ENCODE peak calls at places on chromosomes 1 and 21, in ten cellular contexts. N is stomach, P is HepG2, T is spleen, S is HCT116, F is suprapubic skin, Z is upper lobe of left lung, H is prostate gland, C is transverse colon, V is sigmoid colon. U is an unnamed sample. For H3K9me3, the result is how much of the 10 kb centered on the place peaks cover.

GRCh38 chr21:44964381-44964780 is 24.6 kb downstream of the SLX9 start:
- DNase-seq in C (no peak), Z (no peak), F (no peak), T (peak), H (no peak), S (no peak), N (no peak), V (no peak), P (no peak), U (no peak)

GRCh38 chr1:176462671-176463225 is at the start of gene PAPPA2:
- DNase-seq in Z (no peak), F (no peak), P (no peak), C (no peak), V (no peak), N (no peak), H (no peak), S (no peak), T (no peak), U (no peak)

GRCh38 chr1:71081697-71082080 is 854 bp upstream of the ZRANB2 start:
- DNase-seq in N (no peak), T (peak), S (no peak), V (no peak), C (no peak), H (no peak), P (no peak), F (no peak), Z (no peak), U (no peak)

GRCh38 chr1:75796376-75797272 is at the start of gene MSH4:
- DNase-seq in T (peak), Z (no peak), V (no peak), P (peak), C (no peak), H (no peak), S (no peak), N (no peak), F (no peak), U (no peak)

GRCh38 chr1:153629971-153630370 is 1.7 kb downstream of the S100A1 start:
- DNase-seq in S (no peak), H (no peak), Z (no peak), V (no peak), C (no peak), F (no peak), P (no peak), T (no peak), N (no peak), U (no peak)

GRCh38 chr21:35561076-35561475 is 499.2 kb downstream of the SETD4 start:
- DNase-seq in T (no peak), V (no peak), F (no peak), C (no peak), N (no peak), S (no peak), P (no peak), Z (no peak), H (no peak), U (no peak)

GRCh38 chr1:56676571-56677035 is 31.5 kb downstream of the PRKAA2 start:
- DNase-seq in S (no peak), Z (no peak), N (no peak), V (no peak), C (no peak), P (no peak), F (no peak), H (no peak), T (no peak), U (no peak)

GRCh38 chr1:208235983-208236761 is 8.0 kb downstream of the PLXNA2 start:
- DNase-seq in H (no peak), V (peak), N (peak), T (no peak), P (peak), F (no peak), C (peak), S (no peak), Z (peak), U (no peak)

GRCh38 chr21:33975548-33976081 is 60.0 kb upstream of the ATP5PO start:
- DNase-seq in C (peak), P (no peak), Z (peak), F (no peak), V (no peak), N (no peak), H (no peak), S (no peak), T (no peak), U (no peak)

GRCh38 chr1:245657371-245657770 is 502.6 kb downstream of the KIF26B start:
- DNase-seq in N (no peak), C (no peak), Z (no peak), H (no peak), V (no peak), P (no peak), S (no peak), T (peak), F (no peak), U (no peak)

GRCh38 chr1:192270398-192270797 is 46.4 kb upstream of the RGS21 start:
- DNase-seq in S (no peak), N (no peak), H (no peak), F (no peak), V (no peak), C (no peak), P (no peak), Z (no peak), T (no peak), U (no peak)

GRCh38 chr1:201019321-201019977 is 4.1 kb downstream of the KIF21B start:
- DNase-seq in V (no peak), Z (peak), F (no peak), H (no peak), N (peak), C (peak), S (peak), P (peak), T (peak), U (no peak)

GRCh38 chr1:54774820-54775498 is 10.6 kb upstream of the PARS2 start:
- DNase-seq in C (no peak), F (no peak), P (peak), V (no peak), H (no peak), Z (no peak), N (no peak), T (no peak), S (peak), U (no peak)

GRCh38 chr1:31571340-31572295 is 4.7 kb upstream of the TINAGL1 start:
- DNase-seq in H (no peak), C (no peak), N (no peak), S (no peak), P (no peak), Z (no peak), V (peak), F (no peak), T (peak), U (no peak)

GRCh38 chr1:94280541-94280940 is 43.2 kb upstream of the ARHGAP29 start:
- DNase-seq in V (no peak), P (no peak), H (no peak), S (no peak), C (no peak), T (no peak), Z (no peak), N (no peak), F (no peak), U (no peak)

GRCh38 chr1:1906185-1907097 is 8.6 kb upstream of the CALML6 start:
- DNase-seq in P (peak), N (peak), V (peak), F (peak), Z (peak), S (peak), T (peak), C (peak), H (peak), U (peak)

GRCh38 chr1:174799136-174799479 is 200.6 kb upstream of the CACYBP start:
- DNase-seq in T (no peak), P (no peak), Z (no peak), S (no peak), H (no peak), V (no peak), F (no peak), C (no peak), N (no peak), U (no peak)

GRCh38 chr1:172654535-172654934 is 4.4 kb upstream of the FASLG start:
- DNase-seq in C (no peak), S (no peak), V (no peak), N (no peak), T (no peak), F (no peak), P (no peak), H (no peak), Z (no peak), U (no peak)

GRCh38 chr1:223535261-223535778 is 130.2 kb downstream of the CAPN8 start:
- DNase-seq in N (no peak), P (no peak), H (no peak), C (no peak), F (no peak), S (no peak), Z (no peak), T (no peak), V (no peak), U (no peak)

GRCh38 chr1:206469933-206470691 is at the start of gene IKBKE:
- DNase-seq in Z (peak), S (peak), C (peak), F (no peak), T (peak), V (peak), P (peak), H (peak), N (peak), U (no peak)

GRCh38 chr1:209063816-209064664 is 519.5 kb upstream of the CAMK1G start:
- DNase-seq in V (no peak), S (no peak), C (no peak), H (no peak), T (no peak), P (no peak), Z (no peak), F (no peak), N (no peak), U (no peak)

GRCh38 chr1:230268371-230269170 is 157.6 kb downstream of the PGBD5 start:
- DNase-seq in N (no peak), V (no peak), P (peak), T (peak), H (peak), C (peak), Z (no peak), S (peak), F (no peak), U (peak)

GRCh38 chr1:98017184-98017583 is 96.3 kb upstream of the DPYD start:
- DNase-seq in Z (no peak), V (no peak), H (no peak), C (no peak), T (no peak), N (no peak), S (no peak), F (no peak), P (no peak), U (no peak)

GRCh38 chr1:84090447-84091244 is 53.4 kb upstream of the PRKACB start:
- DNase-seq in T (no peak), F (no peak), S (peak), C (no peak), V (no peak), N (no peak), H (no peak), P (no peak), Z (no peak), U (no peak)
- TF ChIP-seq POLR2AphosphoS5 in T (no peak), F (no peak), S (no peak), C (no peak), V (no peak), N (no peak), H (no peak), P (no peak), Z (no peak), U (no peak)

DNA sequence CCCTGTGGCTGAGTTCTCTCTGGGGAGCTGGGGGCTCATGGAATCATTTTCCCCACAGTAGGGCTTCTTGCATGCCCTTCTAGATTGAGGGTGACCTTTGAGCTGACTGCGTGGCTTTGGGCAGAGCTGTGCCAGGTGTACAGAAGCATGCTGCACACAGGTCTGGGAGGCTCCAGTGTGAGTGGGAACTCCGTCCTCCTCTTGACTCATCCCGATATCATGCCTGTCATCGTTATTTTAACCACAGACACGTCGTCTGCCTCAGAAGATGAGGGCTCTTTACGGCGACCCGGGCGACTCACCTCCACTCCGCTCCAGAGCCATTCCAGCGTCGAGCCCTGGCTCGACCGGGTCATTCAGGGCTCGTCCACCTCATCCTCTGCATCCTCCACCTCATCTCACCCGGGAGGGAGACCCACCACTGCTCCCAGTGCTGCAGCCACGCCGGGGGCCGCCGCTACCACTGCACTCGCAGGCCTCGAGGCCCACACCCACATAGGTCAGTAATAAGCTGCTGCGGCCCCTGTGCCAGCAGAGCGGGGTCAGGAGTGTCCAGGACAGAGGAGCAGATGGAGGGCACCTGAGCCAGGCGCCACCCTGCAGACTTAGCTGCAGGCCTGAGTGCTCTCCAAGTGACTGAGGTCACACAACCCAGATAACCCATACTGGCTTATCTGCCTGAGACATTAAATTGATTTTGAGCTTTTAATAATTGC is 39.8 kb downstream of the DIP2A start:
- DNase-seq in V (no peak), N (no peak), P (no peak), S (peak), H (no peak), T (peak), F (no peak), C (no peak), Z (no peak), U (no peak)
- H3K9me3 ChIP-seq in V (under half), N (under half), P (under half), S (under half), H (under half), T (under half), F (under half), C (under half), Z (under half), U (under half)

DNA sequence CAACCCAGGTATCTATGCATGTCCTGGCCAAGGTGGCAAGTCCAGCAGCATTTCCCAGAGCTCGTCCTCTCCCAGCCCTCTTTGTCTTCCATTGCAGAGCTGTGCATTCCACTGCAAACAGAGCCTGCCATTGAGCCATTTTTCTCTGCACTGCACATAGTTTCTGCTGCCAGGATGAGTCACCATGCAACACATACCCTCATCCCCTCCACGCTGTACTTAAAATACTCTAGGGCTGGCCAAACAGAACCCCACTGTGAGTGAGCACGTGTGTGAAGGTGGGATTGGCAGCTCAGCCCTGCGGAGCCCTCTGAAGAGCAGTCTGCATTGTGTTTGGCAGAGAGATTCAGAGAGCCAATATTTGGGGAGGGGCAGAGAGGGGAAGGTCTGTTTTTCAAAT is 3.9 kb upstream of the ATP1B1 start:
- DNase-seq in N (no peak), F (no peak), C (peak), V (no peak), S (no peak), H (no peak), P (peak), Z (peak), T (no peak), U (no peak)
- TF ChIP-seq POLR2AphosphoS5 in N (no peak), F (no peak), C (no peak), V (no peak), S (no peak), H (no peak), P (no peak), Z (peak), T (no peak), U (no peak)

DNA sequence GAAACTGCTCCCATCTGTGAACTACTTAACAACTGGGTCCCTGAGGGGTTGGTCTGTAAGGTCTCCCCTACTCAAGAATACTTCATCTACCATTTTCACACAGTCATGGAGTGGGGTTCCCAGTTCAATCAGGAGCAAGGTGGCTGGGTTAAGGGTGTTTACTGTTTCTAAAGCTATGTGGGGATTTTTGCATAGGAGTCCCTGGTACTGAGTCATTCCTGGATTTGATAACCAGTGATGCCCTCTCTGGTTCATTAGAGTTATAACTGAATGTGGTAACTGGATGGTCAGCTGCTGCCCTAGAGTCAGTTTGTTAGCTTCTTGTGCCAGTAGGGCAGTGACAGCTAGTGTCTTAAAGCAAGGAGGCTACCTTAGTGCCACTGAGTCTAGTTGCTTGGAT is 29.4 kb upstream of the KCNJ15 start:
- DNase-seq in N (no peak), C (no peak), F (no peak), T (no peak), H (peak), S (no peak), P (no peak), V (no peak), Z (no peak), U (no peak)
- H3K9me3 ChIP-seq in N (half or more), C (half or more), F (under half), T (under half), H (under half), S (under half), P (half or more), V (under half), Z (under half), U (under half)

DNA sequence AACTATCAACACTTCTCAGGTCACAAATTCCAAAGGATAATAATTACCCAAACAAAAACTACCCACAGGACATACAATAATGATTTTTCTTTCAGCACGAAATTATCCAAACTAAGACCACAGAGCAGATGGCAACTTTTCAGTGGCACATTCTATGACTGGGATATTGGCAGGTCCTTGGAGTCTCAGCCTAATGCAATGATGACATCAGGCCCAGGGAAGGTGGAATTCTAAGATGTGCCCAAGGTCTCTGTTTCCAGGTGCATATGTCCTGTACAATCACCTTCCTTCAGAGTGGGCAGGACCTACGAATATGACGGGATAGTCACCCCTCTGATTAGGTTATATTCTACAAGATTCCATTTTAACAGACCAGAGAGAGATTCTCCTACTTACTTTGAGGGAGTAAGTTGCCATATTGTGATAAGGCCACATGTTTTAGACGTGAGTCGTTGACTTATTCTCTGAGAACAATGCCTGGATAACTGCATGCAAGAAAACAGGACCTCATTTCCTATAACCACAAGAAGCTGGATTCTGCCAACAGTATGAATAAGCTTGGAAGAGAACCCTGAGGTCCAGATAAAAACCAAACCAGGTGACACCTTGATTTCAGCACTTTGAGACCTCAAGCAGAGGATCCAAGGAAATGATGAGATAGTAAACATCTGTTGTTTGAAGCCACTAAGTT is 69.9 kb downstream of the ZC3H11B start:
- DNase-seq in F (no peak), C (no peak), S (no peak), N (no peak), P (no peak), H (no peak), T (no peak), V (no peak), Z (no peak), U (no peak)
- TF ChIP-seq POLR2AphosphoS5 in F (no peak), C (no peak), S (no peak), N (no peak), P (no peak), H (no peak), T (no peak), V (no peak), Z (no peak), U (no peak)

GRCh38 chr1:4059270-4059669 is 159.2 kb upstream of the C1orf174 start:
- DNase-seq in N (no peak), P (no peak), Z (no peak), T (no peak), S (no peak), H (no peak), C (no peak), V (no peak), F (no peak), U (no peak)
- H3K9me3 ChIP-seq in N (under half), P (under half), Z (under half), T (under half), S (under half), H (under half), C (under half), V (under half), F (under half), U (under half)

GRCh38 chr1:157030728-157031127 is 14.8 kb downstream of the ARHGEF11 start:
- DNase-seq in Z (no peak), N (no peak), S (no peak), V (no peak), H (no peak), T (no peak), C (no peak), P (no peak), F (no peak), U (no peak)
- TF ChIP-seq POLR2AphosphoS5 in Z (no peak), N (no peak), S (no peak), V (no peak), H (no peak), T (no peak), C (no peak), P (no peak), F (no peak), U (no peak)

GRCh38 chr1:204320413-204320812 is 39.3 kb downstream of the PLEKHA6 start:
- DNase-seq in F (no peak), T (no peak), Z (no peak), H (no peak), P (no peak), V (no peak), C (no peak), S (no peak), N (no peak), U (no peak)
- H3K9me3 ChIP-seq in F (under half), T (under half), Z (under half), H (under half), P (under half), V (under half), C (under half), S (under half), N (under half), U (under half)